ENCODE peak calls at places on chromosome 18, in four cellular contexts. Y is HCT116, R is K562, K is GM12878. O is an unnamed sample.

GRCh38 chr18:69400253-69400975 is at the start of gene DOK6:
- DNase-seq in Y (no peak), K (no peak), R (no peak), O (no peak)

GRCh38 chr18:4020026-4020425 is 435.1 kb downstream of the DLGAP1 start:
- DNase-seq in K (no peak), Y (no peak), R (no peak), O (no peak)

GRCh38 chr18:24656044-24656443 is 195.6 kb downstream of the HRH4 start:
- DNase-seq in R (no peak), K (no peak), Y (no peak), O (no peak)

GRCh38 chr18:78764544-78764943 is 215.1 kb upstream of the SALL3 start:
- DNase-seq in Y (no peak), R (no peak), K (no peak), O (no peak)

GRCh38 chr18:34970106-34970505 is 71.1 kb upstream of the MAPRE2 start:
- DNase-seq in R (no peak), Y (no peak), K (no peak), O (no peak)

GRCh38 chr18:28366667-28367066 is 189.7 kb upstream of the CDH2 start:
- DNase-seq in K (no peak), Y (no peak), R (no peak), O (no peak)

GRCh38 chr18:70132999-70133398 is 72.5 kb downstream of the RTTN start:
- DNase-seq in K (no peak), R (no peak), Y (no peak), O (no peak)

GRCh38 chr18:45222200-45222599 is 393.1 kb upstream of the SLC14A2 start:
- DNase-seq in K (no peak), R (no peak), Y (no peak), O (no peak)

GRCh38 chr18:13611058-13611615 is 115.2 kb downstream of the FAM210A start:
- DNase-seq in K (no peak), R (no peak), Y (no peak), O (no peak)

GRCh38 chr18:50880108-50880465 is 1.2 kb downstream of the ME2 start:
- DNase-seq in R (peak; percentile 20), Y (no peak), K (no peak), O (no peak)

GRCh38 chr18:79520473-79521390 is 125.0 kb downstream of the NFATC1 start:
- DNase-seq in Y (no peak), K (no peak), R (no peak), O (no peak)

GRCh38 chr18:27838230-27838629 is 338.7 kb downstream of the CDH2 start:
- DNase-seq in K (no peak), R (no peak), Y (no peak), O (no peak)

GRCh38 chr18:74278983-74279382 is 12.8 kb downstream of the CYB5A start:
- DNase-seq in R (no peak), K (no peak), Y (no peak), O (no peak)

GRCh38 chr18:35324926-35325655 is 19.1 kb downstream of the ZNF24 start:
- DNase-seq in K (no peak), Y (no peak), R (no peak), O (no peak)

GRCh38 chr18:23121133-23121532 is 14.2 kb upstream of the CABLES1 start:
- DNase-seq in Y (no peak), K (no peak), R (no peak), O (no peak)

GRCh38 chr18:23114171-23114881 is 21.0 kb upstream of the CABLES1 start:
- DNase-seq in K (no peak), Y (no peak), R (no peak), O (no peak)

GRCh38 chr18:23113576-23113975 is 21.7 kb upstream of the CABLES1 start:
- DNase-seq in R (no peak), K (no peak), Y (no peak), O (no peak)

GRCh38 chr18:23114911-23115310 is 20.4 kb upstream of the CABLES1 start:
- DNase-seq in K (no peak), Y (no peak), R (no peak), O (no peak)

GRCh38 chr18:23115683-23116096 is 19.6 kb upstream of the CABLES1 start:
- DNase-seq in K (no peak), Y (peak; percentile 54), R (no peak), O (no peak)
- TF ChIP-seq POLR2AphosphoS5 in K (no peak), Y (no peak), R (no peak), O (no peak)

GRCh38 chr18:23574611-23575308 is 11.5 kb downstream of the NPC1 start:
- DNase-seq in Y (no peak), R (no peak), K (no peak), O (no peak)

GRCh38 chr18:23572570-23572969 is 13.7 kb downstream of the NPC1 start:
- DNase-seq in Y (no peak), K (no peak), R (no peak), O (no peak)

GRCh38 chr18:23573020-23573419 is 13.3 kb downstream of the NPC1 start:
- DNase-seq in K (no peak), Y (no peak), R (no peak), O (no peak)

GRCh38 chr18:23575309-23575651 is 11.0 kb downstream of the NPC1 start:
- DNase-seq in R (no peak), Y (no peak), K (no peak), O (no peak)

GRCh38 chr18:23573948-23574431 is 12.3 kb downstream of the NPC1 start:
- DNase-seq in K (no peak), R (peak; percentile 32), Y (no peak), O (peak; percentile 27)
- TF ChIP-seq ZNF274 in K (no peak), R (no peak), Y (no peak), O (no peak)

GRCh38 chr18:39345321-39345720 is 1779.7 kb upstream of the CELF4 start:
- DNase-seq in Y (no peak), R (no peak), K (no peak), O (no peak)
- TF ChIP-seq POLR2AphosphoS5 in Y (no peak), R (no peak), K (no peak), O (no peak)

GRCh38 chr18:58692420-58693185 is 21.3 kb downstream of the MALT1 start:
- DNase-seq in Y (no peak), R (no peak), K (no peak), O (no peak)

GRCh38 chr18:58694221-58694620 is 23.0 kb downstream of the MALT1 start:
- DNase-seq in R (no peak), K (no peak), Y (no peak), O (no peak)

GRCh38 chr18:58690259-58690658 is 19.0 kb downstream of the MALT1 start:
- DNase-seq in R (no peak), K (no peak), Y (no peak), O (no peak)

GRCh38 chr18:58687871-58688308 is 16.6 kb downstream of the MALT1 start:
- DNase-seq in Y (no peak), K (peak; percentile 73), R (no peak), O (no peak)

DNA sequence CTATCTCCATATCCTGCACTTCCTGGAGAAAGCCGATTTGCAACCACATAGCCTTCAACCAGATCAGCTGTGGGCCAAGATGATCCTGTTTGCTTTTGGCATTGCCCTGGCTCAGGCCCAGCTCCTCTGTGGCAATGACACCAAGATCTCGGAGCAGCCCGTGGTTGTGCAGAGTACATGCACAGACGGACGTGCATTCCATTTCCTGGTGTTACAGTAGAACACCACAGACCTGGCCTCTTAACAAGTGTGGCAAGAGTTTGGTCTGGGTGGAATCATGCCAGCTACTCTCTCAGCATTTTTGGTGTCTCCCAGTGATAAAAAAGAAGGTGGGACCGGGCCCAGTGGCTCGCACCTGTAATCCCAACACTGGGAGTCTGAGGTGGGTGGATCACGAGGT is 20.0 kb downstream of the MALT1 start:
- DNase-seq in Y (no peak), K (no peak), R (no peak), O (no peak)
- TF ChIP-seq ZNF274 in Y (no peak), K (no peak), R (no peak), O (no peak)

GRCh38 chr18:63261029-63261428 is 58.5 kb downstream of the BCL2 start:
- DNase-seq in K (no peak), R (no peak), Y (no peak), O (no peak)

GRCh38 chr18:63260075-63260754 is 59.4 kb downstream of the BCL2 start:
- DNase-seq in K (no peak), Y (no peak), R (no peak), O (no peak)

GRCh38 chr18:63264871-63265270 is 54.7 kb downstream of the BCL2 start:
- DNase-seq in Y (no peak), R (no peak), K (no peak), O (no peak)

GRCh38 chr18:63263444-63263843 is 56.1 kb downstream of the BCL2 start:
- DNase-seq in Y (no peak), K (no peak), R (no peak), O (no peak)

GRCh38 chr18:63262369-63263335 is 56.9 kb downstream of the BCL2 start:
- DNase-seq in R (no peak), Y (no peak), K (no peak), O (no peak)
- TF ChIP-seq POLR2AphosphoS5 in R (no peak), Y (no peak), K (no peak), O (no peak)

O was measured in H1.